ENCODE peak calls at places on chromosome 18, in six cellular contexts. P, K, S, H, L and T are unnamed samples.

GRCh38 chr18:3972291-3972985 is 482.7 kb downstream of the DLGAP1 start:
- DNase-seq in H (no peak), L (no peak), P (peak; percentile 37), K (no peak), S (no peak), T (peak; percentile 12)

GRCh38 chr18:54734059-54734458 is 94.2 kb upstream of the RAB27B start:
- DNase-seq in S (no peak), P (peak; percentile 98), H (no peak), L (peak; percentile 52), K (peak; percentile 68), T (peak; percentile 87)

GRCh38 chr18:55541571-55541970 is 46.4 kb downstream of the TCF4 start:
- DNase-seq in P (no peak), L (no peak), K (no peak), H (no peak), S (no peak), T (no peak)

GRCh38 chr18:54608008-54608642 is 17.1 kb downstream of the DYNAP start:
- DNase-seq in L (no peak), K (no peak), P (peak; percentile 93), H (no peak), S (no peak), T (peak; percentile 9)

GRCh38 chr18:59197636-59198035 is 22.3 kb upstream of the GRP start:
- DNase-seq in K (no peak), P (no peak), S (no peak), L (no peak), H (no peak), T (no peak)

GRCh38 chr18:28689591-28689990 is 512.7 kb upstream of the CDH2 start:
- DNase-seq in H (no peak), K (no peak), P (no peak), S (no peak), L (no peak), T (no peak)

GRCh38 chr18:13366541-13366940 is 148.0 kb downstream of the LDLRAD4 start:
- DNase-seq in S (no peak), L (no peak), H (no peak), K (no peak), P (no peak), T (no peak)

GRCh38 chr18:13464432-13465125 is 246.0 kb downstream of the LDLRAD4 start:
- DNase-seq in S (peak; percentile 92), L (no peak), H (peak; percentile 69), K (no peak), P (no peak), T (no peak)

GRCh38 chr18:44592639-44593038 is 88.0 kb upstream of the SETBP1 start:
- DNase-seq in H (no peak), S (no peak), P (no peak), K (no peak), L (peak; percentile 35), T (peak; percentile 56)

GRCh38 chr18:13539843-13540535 is 186.4 kb downstream of the FAM210A start:
- DNase-seq in P (no peak), K (no peak), L (no peak), H (no peak), S (no peak), T (no peak)

GRCh38 chr18:69948919-69949537 is 1.4 kb upstream of the CD226 start:
- DNase-seq in L (peak; percentile 13), P (no peak), K (no peak), S (no peak), H (no peak), T (no peak)

GRCh38 chr18:55018602-55019001 is 59.3 kb upstream of the CCDC68 start:
- DNase-seq in S (no peak), H (no peak), L (peak; percentile 39), P (peak; percentile 56), K (no peak), T (peak; percentile 34)

GRCh38 chr18:57025525-57025924 is 121.4 kb upstream of the BOD1L2 start:
- DNase-seq in K (no peak), H (no peak), S (no peak), P (no peak), L (no peak), T (no peak)

GRCh38 chr18:38688402-38688801 is 1122.8 kb upstream of the CELF4 start:
- DNase-seq in H (no peak), S (no peak), L (no peak), P (peak; percentile 17), K (no peak), T (no peak)

GRCh38 chr18:419542-420175 is 80.8 kb downstream of the COLEC12 start:
- DNase-seq in P (no peak), L (no peak), H (no peak), K (no peak), S (no peak), T (no peak)

GRCh38 chr18:41021089-41021488 is 933.9 kb upstream of the PIK3C3 start:
- DNase-seq in P (no peak), K (no peak), L (no peak), S (no peak), H (no peak), T (no peak)
- TF ChIP-seq CTCF in P (no peak), K (no peak), L (no peak), S (no peak), H (no peak), T (no peak)

GRCh38 chr18:32674491-32674890 is 98.3 kb downstream of the KLHL14 start:
- DNase-seq in L (no peak), H (no peak), K (no peak), P (peak; percentile 31), S (no peak), T (no peak)
- TF ChIP-seq CTCF in L (no peak), H (no peak), K (peak; percentile 2), P (peak; percentile 26), S (no peak), T (no peak)

DNA sequence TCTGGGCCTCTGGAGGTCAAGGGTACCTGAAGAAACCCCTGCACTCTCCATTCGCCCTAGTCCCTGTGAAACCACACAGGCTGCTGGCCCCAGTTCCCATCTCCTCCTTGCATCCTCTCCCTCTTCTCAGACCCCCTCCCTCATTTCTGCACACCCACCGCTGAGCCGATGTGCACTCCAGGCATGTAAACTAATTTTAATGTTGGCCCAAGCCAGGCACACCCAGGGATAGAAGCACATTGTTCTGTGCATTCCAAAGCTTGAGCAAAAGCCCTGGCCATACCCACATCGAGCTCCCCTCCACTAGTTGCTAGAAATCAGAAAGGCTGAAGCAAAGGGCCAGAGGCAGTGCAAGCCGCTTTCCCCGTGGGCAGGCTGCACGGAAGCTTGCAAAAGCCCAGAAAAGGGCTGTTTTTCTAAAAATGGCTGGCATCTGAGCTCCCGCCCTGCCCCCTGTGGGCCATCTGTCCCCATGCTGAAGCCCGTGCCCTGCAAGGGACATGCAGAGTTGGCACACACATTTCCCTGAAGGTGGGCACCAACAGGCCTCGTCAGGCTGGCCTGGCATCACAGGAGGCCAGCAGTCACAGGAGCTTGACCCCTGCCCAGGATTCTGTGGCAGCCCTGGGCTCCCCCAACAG is 181.6 kb downstream of the SMAD7 start:
- DNase-seq in L (no peak), P (no peak), S (no peak), H (no peak), K (no peak), T (no peak)
- TF ChIP-seq CTCF in L (no peak), P (no peak), S (no peak), H (no peak), K (no peak), T (peak; percentile 37)

GRCh38 chr18:46392576-46392975 is 264.4 kb downstream of the LOXHD1 start:
- DNase-seq in L (no peak), P (no peak), K (no peak), S (no peak), H (no peak), T (no peak)

GRCh38 chr18:46393961-46394360 is 263.1 kb downstream of the LOXHD1 start:
- DNase-seq in S (no peak), P (no peak), L (no peak), K (no peak), H (no peak), T (no peak)

GRCh38 chr18:46395795-46396194 is 261.2 kb downstream of the LOXHD1 start:
- DNase-seq in P (no peak), L (no peak), S (no peak), K (no peak), H (no peak), T (no peak)

GRCh38 chr18:46397174-46397573 is 259.8 kb downstream of the LOXHD1 start:
- DNase-seq in L (no peak), K (no peak), H (no peak), S (no peak), P (no peak), T (no peak)

DNA sequence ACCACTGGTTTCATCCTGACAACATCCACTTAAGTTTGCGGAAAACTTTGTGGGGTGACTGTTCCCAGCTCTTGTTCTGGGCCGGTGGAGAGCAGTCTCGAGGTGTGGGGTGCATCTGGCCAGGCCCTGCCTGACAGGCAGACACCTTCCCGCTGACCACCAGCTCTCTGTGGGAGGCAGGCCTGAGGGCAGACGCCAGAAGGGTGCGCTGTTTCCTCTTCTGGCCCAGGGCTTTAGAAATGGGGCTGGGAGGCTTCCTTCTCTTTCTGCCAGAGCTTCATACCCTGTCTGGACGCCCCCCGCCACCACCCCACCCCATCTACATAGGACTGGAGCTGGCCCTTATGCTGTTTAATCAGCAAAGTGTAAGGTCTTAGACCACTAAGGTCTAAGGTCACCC is 263.8 kb downstream of the LOXHD1 start:
- DNase-seq in H (no peak), K (no peak), L (no peak), S (no peak), P (no peak), T (no peak)
- TF ChIP-seq CTCF in H (no peak), K (peak; percentile 10), L (no peak), S (no peak), P (peak; percentile 2), T (peak; percentile 36)

GRCh38 chr18:79934311-79935097 is 16.9 kb downstream of the SLC66A2 start:
- DNase-seq in S (peak; percentile 51), L (no peak), K (no peak), H (no peak), P (no peak), T (no peak)
- TF ChIP-seq CTCF in S (no peak), L (no peak), K (no peak), H (no peak), P (no peak), T (no peak)